ENCODE peak calls at places on chromosomes 16 and 17, in four cellular contexts. One of them, this sample, is unnamed.

GRCh38 chr16:19307587-19308241 is 22.2 kb downstream of the CLEC19A start:
- DNase-seq in activated T-helper 1 cell treated with Interleukin-2 at 50 U/mL for 16 hours: no peak
- DNase-seq in OCI-LY7: peak
- DNase-seq in EL: no peak
- DNase-seq in this sample: no peak

GRCh38 chr17:35900280-35900679 is 20.1 kb upstream of the CCL5 start:
- DNase-seq in OCI-LY7: no peak
- DNase-seq in activated T-helper 1 cell treated with Interleukin-2 at 50 U/mL for 16 hours: no peak
- DNase-seq in EL: no peak
- DNase-seq in this sample: no peak

GRCh38 chr16:31148281-31148728 is 1.6 kb downstream of the PRSS36 start:
- DNase-seq in OCI-LY7: no peak
- DNase-seq in activated T-helper 1 cell treated with Interleukin-2 at 50 U/mL for 16 hours: no peak
- DNase-seq in EL: no peak
- DNase-seq in this sample: no peak

GRCh38 chr17:31392002-31392855 is 754 bp downstream of the RAB11FIP4 start:
- DNase-seq in OCI-LY7: no peak
- DNase-seq in activated T-helper 1 cell treated with Interleukin-2 at 50 U/mL for 16 hours: no peak
- DNase-seq in EL: no peak
- DNase-seq in this sample: no peak

GRCh38 chr16:83200005-83200779 is 573.4 kb downstream of the CDH13 start:
- DNase-seq in activated T-helper 1 cell treated with Interleukin-2 at 50 U/mL for 16 hours: no peak
- DNase-seq in EL: peak
- DNase-seq in OCI-LY7: peak
- DNase-seq in this sample: no peak

GRCh38 chr16:85593503-85594195 is 19.5 kb upstream of the GSE1 start:
- DNase-seq in activated T-helper 1 cell treated with Interleukin-2 at 50 U/mL for 16 hours: no peak
- DNase-seq in OCI-LY7: no peak
- DNase-seq in EL: no peak
- DNase-seq in this sample: no peak

GRCh38 chr17:58210922-58211321 is 8.1 kb downstream of the MKS1 start:
- DNase-seq in EL: no peak
- DNase-seq in activated T-helper 1 cell treated with Interleukin-2 at 50 U/mL for 16 hours: no peak
- DNase-seq in OCI-LY7: no peak
- DNase-seq in this sample: no peak

GRCh38 chr17:65546579-65546978 is 14.9 kb downstream of the AXIN2 start:
- DNase-seq in EL: no peak
- DNase-seq in OCI-LY7: no peak
- DNase-seq in activated T-helper 1 cell treated with Interleukin-2 at 50 U/mL for 16 hours: no peak
- DNase-seq in this sample: no peak

GRCh38 chr16:77585379-77585778 is 136.9 kb upstream of the NUDT7 start:
- DNase-seq in activated T-helper 1 cell treated with Interleukin-2 at 50 U/mL for 16 hours: no peak
- DNase-seq in OCI-LY7: no peak
- DNase-seq in EL: no peak
- DNase-seq in this sample: no peak

GRCh38 chr17:17017343-17018014 is 24.8 kb upstream of the MPRIP start:
- DNase-seq in EL: no peak
- DNase-seq in activated T-helper 1 cell treated with Interleukin-2 at 50 U/mL for 16 hours: no peak
- DNase-seq in OCI-LY7: no peak
- DNase-seq in this sample: no peak

GRCh38 chr16:2963611-2964415 is at the start of gene KREMEN2:
- DNase-seq in activated T-helper 1 cell treated with Interleukin-2 at 50 U/mL for 16 hours: no peak
- DNase-seq in OCI-LY7: no peak
- DNase-seq in EL: peak
- DNase-seq in this sample: no peak

GRCh38 chr17:390025-390424 is 37.4 kb upstream of the RPH3AL start:
- DNase-seq in OCI-LY7: no peak
- DNase-seq in EL: no peak
- DNase-seq in activated T-helper 1 cell treated with Interleukin-2 at 50 U/mL for 16 hours: no peak
- DNase-seq in this sample: no peak

GRCh38 chr16:57091990-57092785 is at the start of gene CPNE2:
- DNase-seq in activated T-helper 1 cell treated with Interleukin-2 at 50 U/mL for 16 hours: peak
- DNase-seq in EL: peak
- DNase-seq in OCI-LY7: peak
- DNase-seq in this sample: peak

GRCh38 chr17:77999413-78000173 is 41.1 kb downstream of the TNRC6C start:
- DNase-seq in activated T-helper 1 cell treated with Interleukin-2 at 50 U/mL for 16 hours: no peak
- DNase-seq in EL: peak
- DNase-seq in OCI-LY7: no peak
- DNase-seq in this sample: no peak

GRCh38 chr17:17055286-17056166 is 13.3 kb downstream of the MPRIP start:
- DNase-seq in activated T-helper 1 cell treated with Interleukin-2 at 50 U/mL for 16 hours: no peak
- DNase-seq in EL: peak
- DNase-seq in OCI-LY7: no peak
- DNase-seq in this sample: no peak

GRCh38 chr16:8848939-8849391 is 19.8 kb downstream of the CARHSP1 start:
- DNase-seq in activated T-helper 1 cell treated with Interleukin-2 at 50 U/mL for 16 hours: no peak
- DNase-seq in OCI-LY7: no peak
- DNase-seq in EL: peak
- DNase-seq in this sample: no peak

GRCh38 chr17:63537991-63538692 is 12.1 kb upstream of the DCAF7 start:
- DNase-seq in OCI-LY7: no peak
- DNase-seq in EL: peak
- DNase-seq in activated T-helper 1 cell treated with Interleukin-2 at 50 U/mL for 16 hours: no peak
- DNase-seq in this sample: peak

GRCh38 chr16:11497851-11498289 is 88.8 kb downstream of the LITAF start:
- DNase-seq in OCI-LY7: no peak
- DNase-seq in EL: peak
- DNase-seq in activated T-helper 1 cell treated with Interleukin-2 at 50 U/mL for 16 hours: no peak
- DNase-seq in this sample: no peak

This sample was measured in occipital lobe.